ENCODE peak calls at places on chromosomes 5 and 9, in nine cellular contexts. U, M, P, F, G, H, C, D and S are unnamed samples.

GRCh38 chr5:14830210-14831005 is 41.2 kb downstream of the ANKH start:
- DNase-seq in F (no peak), U (no peak), P (no peak), H (no peak), G (no peak), C (no peak), D (no peak), M (no peak), S (no peak)

GRCh38 chr5:66891184-66891925 is 295.2 kb downstream of the MAST4 start:
- DNase-seq in G (no peak), U (no peak), M (no peak), F (no peak), D (no peak), H (no peak), C (no peak), P (no peak), S (peak)

GRCh38 chr5:143390258-143390657 is 13.2 kb downstream of the NR3C1 start:
- DNase-seq in H (no peak), F (no peak), M (no peak), G (no peak), U (no peak), D (no peak), C (no peak), P (no peak), S (no peak)

GRCh38 chr9:115202181-115202580 is 84.2 kb upstream of the TNC start:
- DNase-seq in U (no peak), H (no peak), F (no peak), C (no peak), G (no peak), M (no peak), P (no peak), D (no peak), S (no peak)

GRCh38 chr9:85487872-85488271 is 253.9 kb downstream of the AGTPBP1 start:
- DNase-seq in U (no peak), P (no peak), F (no peak), C (no peak), H (no peak), M (no peak), D (no peak), G (no peak), S (no peak)

GRCh38 chr5:5617024-5617423 is 194.5 kb downstream of the ICE1 start:
- DNase-seq in G (no peak), F (no peak), P (no peak), H (no peak), D (peak), U (no peak), M (no peak), C (no peak), S (no peak)

GRCh38 chr9:74952281-74953151 is at the start of gene C9orf40:
- DNase-seq in C (peak), D (peak), G (peak), P (peak), U (peak), F (peak), M (peak), H (peak), S (peak)

GRCh38 chr5:10291736-10292135 is 16.0 kb downstream of the CMBL start:
- DNase-seq in G (no peak), C (no peak), F (no peak), P (no peak), H (no peak), D (no peak), U (no peak), M (no peak), S (no peak)

GRCh38 chr5:7850533-7851239 is at the start of gene CFAP90:
- DNase-seq in P (peak), H (peak), C (no peak), U (no peak), D (peak), M (peak), F (no peak), G (no peak), S (peak)

GRCh38 chr9:87711857-87712800 is 13.8 kb upstream of the CTSL start:
- DNase-seq in U (no peak), C (no peak), D (peak), P (no peak), F (no peak), G (no peak), H (peak), M (no peak), S (no peak)

GRCh38 chr5:143922718-143923117 is 110.8 kb downstream of the HMHB1 start:
- DNase-seq in M (no peak), G (no peak), C (no peak), U (no peak), H (no peak), F (no peak), D (no peak), P (no peak), S (no peak)

GRCh38 chr9:91589101-91589553 is 165.5 kb upstream of the NFIL3 start:
- DNase-seq in G (no peak), D (no peak), U (peak), C (peak), P (no peak), F (no peak), H (no peak), M (no peak), S (peak)

GRCh38 chr9:6969805-6970204 is 212.0 kb downstream of the KDM4C start:
- DNase-seq in F (no peak), D (no peak), C (no peak), G (no peak), P (no peak), H (no peak), U (no peak), M (no peak), S (no peak)

GRCh38 chr9:6973762-6974161 is 216.0 kb downstream of the KDM4C start:
- DNase-seq in P (no peak), G (no peak), D (no peak), H (peak), U (no peak), C (peak), F (no peak), M (no peak), S (no peak)

GRCh38 chr9:6965566-6965965 is 207.8 kb downstream of the KDM4C start:
- DNase-seq in H (no peak), C (no peak), F (no peak), G (no peak), D (no peak), M (no peak), U (no peak), P (no peak), S (no peak)

GRCh38 chr9:6973089-6973488 is 215.3 kb downstream of the KDM4C start:
- DNase-seq in C (no peak), M (no peak), H (no peak), F (no peak), P (no peak), G (no peak), D (no peak), U (no peak), S (no peak)

GRCh38 chr9:6968271-6968670 is 210.5 kb downstream of the KDM4C start:
- DNase-seq in C (no peak), H (no peak), P (no peak), F (no peak), D (no peak), M (no peak), U (no peak), G (no peak), S (no peak)
- TF ChIP-seq POLR2AphosphoS5 in C (no peak), H (no peak), P (no peak), F (no peak), D (no peak), M (no peak), U (no peak), G (no peak), S (no peak)

GRCh38 chr5:147882586-147883313 is 4.2 kb downstream of the SCGB3A2 start:
- DNase-seq in H (no peak), C (no peak), G (no peak), U (no peak), P (no peak), M (no peak), D (no peak), F (no peak), S (no peak)
- TF ChIP-seq EP300 in H (no peak), C (no peak), G (no peak), U (no peak), P (no peak), M (no peak), D (no peak), F (no peak), S (no peak)

GRCh38 chr9:130237763-130238524 is 27.6 kb upstream of the HMCN2 start:
- DNase-seq in D (no peak), U (peak), P (no peak), G (no peak), M (no peak), F (no peak), C (no peak), H (no peak), S (no peak)

GRCh38 chr9:130234340-130235260 is 31.0 kb upstream of the HMCN2 start:
- DNase-seq in C (no peak), G (no peak), P (no peak), F (no peak), U (peak), H (no peak), D (no peak), M (no peak), S (no peak)

GRCh38 chr9:130237071-130237470 is 28.5 kb upstream of the HMCN2 start:
- DNase-seq in P (no peak), M (no peak), G (no peak), D (no peak), H (no peak), C (no peak), F (no peak), U (peak), S (no peak)

GRCh38 chr9:130236436-130236985 is 29.0 kb upstream of the HMCN2 start:
- DNase-seq in D (no peak), C (no peak), M (no peak), P (no peak), U (peak), G (no peak), H (no peak), F (no peak), S (no peak)

GRCh38 chr9:130235558-130236435 is 29.8 kb upstream of the HMCN2 start:
- DNase-seq in U (peak), H (peak), G (peak), F (no peak), D (peak), P (peak), M (no peak), C (no peak), S (peak)
- TF ChIP-seq POLR2AphosphoS5 in U (peak), H (no peak), G (no peak), F (no peak), D (no peak), P (no peak), M (no peak), C (no peak), S (no peak)

DNA sequence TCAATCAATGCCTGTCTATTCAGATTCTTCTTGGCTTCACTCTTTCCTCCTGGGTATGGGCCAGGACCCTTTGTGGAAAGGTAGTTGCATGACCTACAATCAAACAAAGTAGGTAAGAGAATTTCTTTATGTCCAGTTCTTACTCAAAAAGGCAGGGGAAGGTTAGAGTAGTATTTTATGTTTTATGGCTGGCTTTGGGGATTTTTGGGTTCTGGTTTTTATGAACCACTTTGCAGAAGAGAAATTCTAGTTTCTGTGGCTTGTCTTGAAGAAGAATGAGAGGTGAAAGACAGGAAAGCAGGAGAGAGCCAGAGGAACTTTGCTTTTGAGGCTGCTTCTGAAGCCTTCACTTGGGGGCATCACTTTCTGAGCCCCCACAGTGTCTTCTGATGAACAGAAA is 14.7 kb upstream of the CRHBP start:
- DNase-seq in F (no peak), M (no peak), G (no peak), P (no peak), D (no peak), C (peak), H (no peak), U (no peak), S (no peak)
- TF ChIP-seq EP300 in F (no peak), M (no peak), G (no peak), P (no peak), D (no peak), C (no peak), H (no peak), U (no peak), S (no peak)

GRCh38 chr9:117414220-117414905 is 494 bp downstream of the ASTN2 start:
- DNase-seq in G (peak), D (peak), M (no peak), F (no peak), U (no peak), P (peak), H (no peak), C (no peak), S (no peak)

GRCh38 chr9:117411547-117411946 is 3.3 kb downstream of the ASTN2 start:
- DNase-seq in F (no peak), U (no peak), G (peak), M (no peak), C (no peak), P (peak), D (peak), H (peak), S (no peak)

GRCh38 chr9:117412006-117412715 is 2.7 kb downstream of the ASTN2 start:
- DNase-seq in D (peak), M (no peak), G (no peak), P (no peak), F (no peak), C (no peak), H (no peak), U (no peak), S (no peak)

GRCh38 chr9:117413346-117414219 is 1.3 kb downstream of the ASTN2 start:
- DNase-seq in H (no peak), G (no peak), F (no peak), D (peak), C (no peak), P (no peak), U (no peak), M (no peak), S (no peak)

DNA sequence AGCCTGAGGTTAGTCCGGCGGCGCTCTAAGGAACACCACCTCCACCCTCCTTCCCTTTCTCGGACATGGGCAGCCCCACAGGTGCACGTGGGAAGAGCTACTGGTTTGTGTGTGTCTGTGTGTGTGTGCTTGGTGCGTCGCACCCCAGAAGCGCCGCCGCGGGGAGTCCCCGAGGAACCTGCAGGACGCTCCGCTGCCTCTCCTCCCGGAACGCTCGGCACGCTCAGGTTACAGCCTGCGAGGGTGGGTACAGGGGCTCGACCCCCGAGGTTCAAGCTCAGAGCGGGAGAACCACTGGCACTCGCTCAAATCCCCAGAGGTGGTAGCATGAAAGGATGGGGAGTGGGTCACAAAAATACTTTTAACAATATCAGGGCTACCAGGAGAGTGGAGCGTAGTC is 2.0 kb downstream of the ASTN2 start:
- DNase-seq in C (no peak), P (no peak), D (peak), M (no peak), H (no peak), G (no peak), U (no peak), F (no peak), S (no peak)
- TF ChIP-seq POLR2AphosphoS5 in C (no peak), P (no peak), D (no peak), M (no peak), H (no peak), G (no peak), U (no peak), F (no peak), S (no peak)

DNA sequence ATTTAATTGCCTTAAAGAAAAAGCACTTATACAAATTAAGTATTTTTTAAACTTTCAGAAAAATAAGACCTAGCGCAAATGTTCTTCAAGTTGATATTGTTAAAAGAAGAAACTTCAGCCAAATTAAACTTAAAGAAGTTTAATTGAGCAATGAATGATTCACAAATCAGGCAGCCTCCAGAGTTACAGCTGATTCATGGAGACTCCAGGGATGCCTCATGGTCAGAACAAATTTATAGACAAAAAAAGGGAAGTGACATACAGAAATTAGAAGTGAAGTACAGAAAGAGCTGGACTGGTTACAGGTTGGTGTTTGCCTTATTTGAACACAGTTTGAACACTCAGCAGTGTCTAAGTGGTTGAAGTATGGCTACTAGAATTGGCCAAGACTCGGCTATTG is 60.3 kb downstream of the CDKN2A start:
- DNase-seq in D (no peak), U (no peak), H (no peak), C (no peak), F (no peak), M (no peak), P (no peak), G (no peak), S (no peak)
- TF ChIP-seq EP300 in D (no peak), U (no peak), H (no peak), C (no peak), F (no peak), M (no peak), P (no peak), G (no peak), S (no peak)

GRCh38 chr5:36297653-36298052 is 4.0 kb downstream of the RANBP3L start:
- DNase-seq in P (no peak), H (no peak), F (no peak), G (no peak), D (no peak), U (no peak), C (no peak), M (no peak), S (no peak)
- TF ChIP-seq POLR2AphosphoS5 in P (no peak), H (no peak), F (no peak), G (no peak), D (no peak), U (no peak), C (no peak), M (no peak), S (no peak)

GRCh38 chr9:96440671-96441199 is 9.2 kb upstream of the HABP4 start:
- DNase-seq in D (no peak), M (no peak), P (no peak), F (no peak), U (no peak), C (no peak), G (no peak), H (no peak), S (no peak)

GRCh38 chr9:96436456-96437126 is 13.4 kb upstream of the HABP4 start:
- DNase-seq in G (no peak), D (no peak), M (no peak), C (no peak), U (no peak), P (no peak), H (peak), F (no peak), S (no peak)

GRCh38 chr9:96435345-96435744 is 14.6 kb upstream of the HABP4 start:
- DNase-seq in G (no peak), U (no peak), P (no peak), H (peak), F (no peak), D (no peak), C (no peak), M (no peak), S (no peak)

GRCh38 chr9:96437454-96437853 is 12.5 kb upstream of the HABP4 start:
- DNase-seq in G (no peak), U (no peak), C (no peak), M (no peak), H (no peak), D (no peak), F (no peak), P (no peak), S (no peak)

DNA sequence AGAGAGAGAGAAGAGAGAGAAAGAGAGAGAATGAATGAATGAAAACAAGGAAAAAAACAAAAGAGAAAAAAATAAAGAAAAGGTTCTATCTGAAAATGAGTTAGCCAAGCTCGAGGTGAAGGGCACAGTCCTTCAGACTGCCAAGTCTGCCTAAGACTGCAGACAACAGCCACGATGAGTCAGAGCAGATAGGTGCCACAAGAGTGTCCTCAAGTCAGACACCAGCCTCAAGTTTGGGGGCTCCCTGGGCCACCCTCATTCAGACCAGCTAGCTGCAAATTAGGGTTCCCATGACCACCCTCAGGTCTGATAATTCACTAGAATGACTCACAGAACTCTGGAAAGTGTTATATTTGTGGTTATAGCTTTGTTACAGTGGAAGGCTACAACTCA is 13.9 kb upstream of the HABP4 start:
- DNase-seq in D (no peak), U (no peak), P (no peak), M (no peak), G (no peak), C (no peak), F (no peak), H (no peak), S (no peak)
- TF ChIP-seq EP300 in D (no peak), U (no peak), P (no peak), M (no peak), G (no peak), C (no peak), F (no peak), H (no peak), S (no peak)